ENCODE peak calls at places on chromosomes 2 and 18, in five cellular contexts. One of them, this sample, is unnamed.

GRCh38 chr2:66805136-66805535 is 370.2 kb downstream of the MEIS1 start:
- DNase-seq in H9: no peak
- DNase-seq in lower lobe of right lung: no peak
- DNase-seq in COR-L47: no peak
- DNase-seq in DMS53: no peak
- DNase-seq in this sample: no peak

GRCh38 chr2:46118656-46119338 is 178.4 kb upstream of the EPAS1 start:
- DNase-seq in H9: no peak
- DNase-seq in lower lobe of right lung: no peak
- DNase-seq in COR-L47: no peak
- DNase-seq in DMS53: no peak
- DNase-seq in this sample: no peak

GRCh38 chr18:54254265-54254758 is 15.0 kb upstream of the POLI start:
- DNase-seq in H9: no peak
- DNase-seq in lower lobe of right lung: no peak
- DNase-seq in COR-L47: no peak
- DNase-seq in DMS53: peak
- DNase-seq in this sample: no peak

GRCh38 chr18:77635441-77635840 is 385.8 kb downstream of the GALR1 start:
- DNase-seq in H9: no peak
- DNase-seq in lower lobe of right lung: no peak
- DNase-seq in COR-L47: no peak
- DNase-seq in DMS53: no peak
- DNase-seq in this sample: no peak

GRCh38 chr2:42841344-42841743 is 49.0 kb upstream of the HAAO start:
- DNase-seq in H9: no peak
- DNase-seq in lower lobe of right lung: no peak
- DNase-seq in COR-L47: no peak
- DNase-seq in DMS53: no peak
- DNase-seq in this sample: no peak

GRCh38 chr2:1769703-1770422 is 25.5 kb upstream of the PXDN start:
- DNase-seq in H9: peak
- DNase-seq in lower lobe of right lung: peak
- DNase-seq in COR-L47: peak
- DNase-seq in DMS53: peak
- DNase-seq in this sample: no peak

GRCh38 chr2:152564754-152565551 is 152.3 kb downstream of the PRPF40A start:
- DNase-seq in H9: no peak
- DNase-seq in lower lobe of right lung: no peak
- DNase-seq in COR-L47: no peak
- DNase-seq in DMS53: no peak
- DNase-seq in this sample: no peak

GRCh38 chr2:6181525-6182270 is 489.5 kb downstream of the SOX11 start:
- DNase-seq in H9: no peak
- DNase-seq in lower lobe of right lung: no peak
- DNase-seq in COR-L47: no peak
- DNase-seq in DMS53: peak
- DNase-seq in this sample: peak

GRCh38 chr2:69538872-69539548 is 101.8 kb upstream of the NFU1 start:
- DNase-seq in H9: no peak
- DNase-seq in lower lobe of right lung: no peak
- DNase-seq in COR-L47: no peak
- DNase-seq in DMS53: no peak
- DNase-seq in this sample: no peak

GRCh38 chr2:116810645-116811044 is 1003.8 kb upstream of the DDX18 start:
- DNase-seq in H9: no peak
- DNase-seq in lower lobe of right lung: no peak
- DNase-seq in COR-L47: no peak
- DNase-seq in DMS53: peak
- DNase-seq in this sample: no peak

GRCh38 chr2:209913786-209914185 is 88.7 kb upstream of the RPE start:
- DNase-seq in H9: no peak
- DNase-seq in lower lobe of right lung: no peak
- DNase-seq in COR-L47: no peak
- DNase-seq in DMS53: no peak
- DNase-seq in this sample: no peak

GRCh38 chr2:75548036-75548573 is 12.6 kb downstream of the EVA1A start:
- DNase-seq in H9: no peak
- DNase-seq in lower lobe of right lung: no peak
- DNase-seq in COR-L47: peak
- DNase-seq in DMS53: peak
- DNase-seq in this sample: no peak

GRCh38 chr2:15693926-15694588 is 102.4 kb downstream of the DDX1 start:
- DNase-seq in H9: no peak
- DNase-seq in lower lobe of right lung: no peak
- DNase-seq in COR-L47: no peak
- DNase-seq in DMS53: no peak
- DNase-seq in this sample: no peak

GRCh38 chr2:105797298-105797819 is 52.6 kb downstream of the NCK2 start:
- DNase-seq in H9: no peak
- DNase-seq in lower lobe of right lung: no peak
- DNase-seq in COR-L47: no peak
- DNase-seq in DMS53: no peak
- DNase-seq in this sample: no peak

GRCh38 chr2:23522726-23523410 is 137.9 kb downstream of the KLHL29 start:
- DNase-seq in H9: no peak
- DNase-seq in lower lobe of right lung: no peak
- DNase-seq in COR-L47: no peak
- DNase-seq in DMS53: no peak
- DNase-seq in this sample: no peak

GRCh38 chr18:69411199-69411598 is 10.5 kb downstream of the DOK6 start:
- DNase-seq in H9: no peak
- DNase-seq in lower lobe of right lung: no peak
- DNase-seq in COR-L47: no peak
- DNase-seq in DMS53: no peak
- DNase-seq in this sample: no peak

GRCh38 chr18:39421319-39421718 is 1855.7 kb upstream of the CELF4 start:
- DNase-seq in H9: no peak
- DNase-seq in lower lobe of right lung: no peak
- DNase-seq in COR-L47: no peak
- DNase-seq in DMS53: no peak
- DNase-seq in this sample: peak

GRCh38 chr18:13517369-13517768 is 209.0 kb downstream of the FAM210A start:
- DNase-seq in H9: no peak
- DNase-seq in lower lobe of right lung: no peak
- DNase-seq in COR-L47: no peak
- DNase-seq in DMS53: no peak
- DNase-seq in this sample: no peak

GRCh38 chr18:58721586-58722160 is 50.4 kb downstream of the MALT1 start:
- DNase-seq in H9: no peak
- DNase-seq in lower lobe of right lung: no peak
- DNase-seq in COR-L47: no peak
- DNase-seq in DMS53: no peak
- DNase-seq in this sample: no peak

GRCh38 chr2:101357386-101357785 is 29.9 kb downstream of the CREG2 start:
- DNase-seq in H9: no peak
- DNase-seq in lower lobe of right lung: no peak
- DNase-seq in COR-L47: no peak
- DNase-seq in DMS53: no peak
- DNase-seq in this sample: no peak

GRCh38 chr2:56654936-56655335 is 471.1 kb downstream of the CCDC85A start:
- DNase-seq in H9: no peak
- DNase-seq in lower lobe of right lung: no peak
- DNase-seq in COR-L47: no peak
- DNase-seq in DMS53: no peak
- DNase-seq in this sample: no peak

GRCh38 chr18:48256848-48257247 is 152.3 kb downstream of the ZBTB7C start:
- DNase-seq in H9: no peak
- DNase-seq in lower lobe of right lung: no peak
- DNase-seq in COR-L47: no peak
- DNase-seq in DMS53: no peak
- DNase-seq in this sample: no peak

GRCh38 chr18:46062781-46063180 is 9.3 kb downstream of the PSTPIP2 start:
- DNase-seq in H9: no peak
- DNase-seq in lower lobe of right lung: no peak
- DNase-seq in COR-L47: no peak
- DNase-seq in DMS53: no peak
- DNase-seq in this sample: no peak

GRCh38 chr18:68428026-68428425 is 286.9 kb downstream of the TMX3 start:
- DNase-seq in H9: no peak
- DNase-seq in lower lobe of right lung: no peak
- DNase-seq in COR-L47: no peak
- DNase-seq in DMS53: peak
- DNase-seq in this sample: no peak

GRCh38 chr2:145985517-145985916 is 1465.6 kb upstream of the ZEB2 start:
- DNase-seq in H9: no peak
- DNase-seq in lower lobe of right lung: no peak
- DNase-seq in COR-L47: no peak
- DNase-seq in DMS53: no peak
- DNase-seq in this sample: no peak

GRCh38 chr2:213069531-213069930 is 81.9 kb downstream of the IKZF2 start:
- DNase-seq in H9: no peak
- DNase-seq in lower lobe of right lung: no peak
- DNase-seq in COR-L47: no peak
- DNase-seq in DMS53: peak
- DNase-seq in this sample: no peak